ENCODE peak calls at places on chromosomes 5 and 9, in seven cellular contexts. T is A549, V is HepG2, C is K562, S is H1, L is SK-N-SH, M is endothelial cell of umbilical vein. D is an unnamed sample.

GRCh38 chr5:81749186-81749561 is 1.7 kb downstream of the SSBP2 start:
- DNase-seq in T (no peak), V (no peak), C (no peak), S (no peak), L (no peak), M (no peak), D (no peak)

GRCh38 chr5:140113180-140113698 is 670 bp upstream of the PURA start:
- DNase-seq in T (no peak), V (no peak), C (peak), S (no peak), L (peak), M (peak), D (no peak)

GRCh38 chr5:134226441-134227192 is 744 bp upstream of the PPP2CA start:
- DNase-seq in T (peak), V (peak), C (no peak), S (no peak), L (no peak), M (peak), D (no peak)

GRCh38 chr9:19769213-19769612 is 19.6 kb downstream of the SLC24A2 start:
- DNase-seq in T (no peak), V (no peak), C (no peak), S (no peak), L (no peak), M (no peak), D (no peak)

GRCh38 chr5:55236800-55237199 is 3.4 kb upstream of the CCNO start:
- DNase-seq in T (no peak), V (no peak), C (no peak), S (no peak), L (no peak), M (no peak), D (no peak)

GRCh38 chr9:95649801-95650213 is 133.0 kb upstream of the PTCH1 start:
- DNase-seq in T (no peak), V (no peak), C (no peak), S (no peak), L (no peak), M (no peak), D (no peak)

GRCh38 chr9:35562895-35563746 is 41.9 kb upstream of the TESK1 start:
- DNase-seq in T (no peak), V (no peak), C (no peak), S (no peak), L (no peak), M (no peak), D (no peak)

GRCh38 chr5:158406884-158407790 is 548.2 kb upstream of the CLINT1 start:
- DNase-seq in T (no peak), V (no peak), C (no peak), S (no peak), L (no peak), M (peak), D (no peak)

GRCh38 chr5:86679529-86679928 is 61.8 kb downstream of the COX7C start:
- DNase-seq in T (peak), V (peak), C (peak), S (no peak), L (peak), M (peak), D (peak)

GRCh38 chr5:10354048-10354872 is 765 bp downstream of the MARCHF6 start:
- DNase-seq in T (peak), V (peak), C (peak), S (no peak), L (no peak), M (peak), D (no peak)

GRCh38 chr9:4287386-4287785 is 12.5 kb downstream of the GLIS3 start:
- DNase-seq in T (no peak), V (no peak), C (no peak), S (no peak), L (no peak), M (no peak), D (no peak)

GRCh38 chr9:76996700-76997099 is 22.8 kb upstream of the FOXB2 start:
- DNase-seq in T (peak), V (peak), C (peak), S (no peak), L (peak), M (no peak), D (no peak)

GRCh38 chr5:68407312-68408239 is 192.0 kb downstream of the PIK3R1 start:
- DNase-seq in T (no peak), V (no peak), C (no peak), S (no peak), L (no peak), M (no peak), D (no peak)

GRCh38 chr5:54717870-54718269 is 200.3 kb downstream of the SNX18 start:
- DNase-seq in T (no peak), V (no peak), C (no peak), S (no peak), L (no peak), M (no peak), D (no peak)

GRCh38 chr5:1251678-1252580 is 26.7 kb downstream of the SLC6A18 start:
- DNase-seq in T (no peak), V (no peak), C (no peak), S (no peak), L (no peak), M (no peak), D (no peak)

GRCh38 chr9:38396371-38396671 is 3.8 kb downstream of the ALDH1B1 start:
- DNase-seq in T (no peak), V (no peak), C (no peak), S (no peak), L (no peak), M (no peak), D (no peak)

GRCh38 chr9:38406476-38407186 is 14.1 kb downstream of the ALDH1B1 start:
- DNase-seq in T (no peak), V (no peak), C (no peak), S (no peak), L (no peak), M (no peak), D (no peak)

GRCh38 chr9:38404314-38404713 is 11.8 kb downstream of the ALDH1B1 start:
- DNase-seq in T (no peak), V (no peak), C (no peak), S (no peak), L (no peak), M (no peak), D (no peak)

GRCh38 chr9:38405841-38406240 is 13.3 kb downstream of the ALDH1B1 start:
- DNase-seq in T (no peak), V (no peak), C (no peak), S (no peak), L (no peak), M (no peak), D (no peak)

DNA sequence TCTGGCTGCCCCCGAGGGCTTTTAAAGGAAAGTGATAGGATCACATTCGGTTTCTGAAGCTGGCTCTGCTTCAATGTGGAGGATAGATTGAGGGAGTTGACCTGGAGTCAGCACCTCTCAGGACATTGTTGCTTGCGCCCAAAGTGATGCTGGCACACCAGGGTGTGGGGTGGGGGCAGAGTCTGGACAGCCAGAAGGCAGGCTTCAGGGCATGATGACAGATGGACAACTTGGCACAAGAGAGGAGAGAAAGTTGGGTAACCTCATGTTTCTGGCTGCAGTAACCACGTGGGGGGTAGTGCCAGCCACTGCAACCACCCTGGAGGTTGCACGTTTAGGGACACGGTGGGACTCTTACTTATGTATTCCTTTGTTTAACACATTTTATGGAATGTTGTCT is 9.5 kb downstream of the ALDH1B1 start:
- DNase-seq in T (no peak), V (no peak), C (no peak), S (no peak), L (no peak), M (no peak), D (no peak)
- H3K4me2 ChIP-seq in T (no peak), V (no peak), C (no peak), S (no peak), L (no peak), M (no peak), D (no peak)

GRCh38 chr5:96431376-96432244 is 1.4 kb downstream of the PCSK1 start:
- DNase-seq in T (no peak), V (no peak), C (peak), S (no peak), L (no peak), M (no peak), D (no peak)
- TF ChIP-seq MAX in T (no peak), V (no peak), C (no peak), S (peak), L (no peak), M (no peak), D (no peak)

GRCh38 chr9:130028493-130029222 is 14.3 kb downstream of the FNBP1 start:
- DNase-seq in T (no peak), V (peak), C (no peak), S (no peak), L (no peak), M (peak), D (no peak)
- H3K27ac ChIP-seq in T (no peak), V (peak), C (no peak), S (no peak), L (no peak), M (no peak), D (no peak)

DNA sequence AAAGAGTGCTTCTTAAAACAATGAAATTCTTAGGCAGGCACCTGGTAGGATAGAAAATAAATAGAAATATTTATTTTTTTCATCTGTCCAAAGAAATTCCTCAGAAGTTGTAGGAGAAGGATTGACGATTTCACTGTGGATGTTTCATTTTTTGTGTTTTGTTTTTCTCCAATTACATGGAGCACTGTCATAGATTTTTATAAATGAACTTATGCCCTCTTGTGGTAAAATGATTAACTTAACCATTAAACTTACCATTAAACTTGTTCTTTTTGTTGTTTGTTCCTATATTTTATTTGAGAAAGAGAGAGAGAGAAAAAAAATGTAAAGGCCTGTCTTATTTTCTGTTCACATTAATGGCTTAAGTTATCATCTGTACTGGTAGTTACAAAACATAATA is 339.2 kb downstream of the PRR16 start:
- DNase-seq in T (no peak), V (no peak), C (no peak), S (no peak), L (peak), M (peak), D (peak)
- H3K4me2 ChIP-seq in T (no peak), V (no peak), C (no peak), S (no peak), L (peak), M (peak), D (no peak)

DNA sequence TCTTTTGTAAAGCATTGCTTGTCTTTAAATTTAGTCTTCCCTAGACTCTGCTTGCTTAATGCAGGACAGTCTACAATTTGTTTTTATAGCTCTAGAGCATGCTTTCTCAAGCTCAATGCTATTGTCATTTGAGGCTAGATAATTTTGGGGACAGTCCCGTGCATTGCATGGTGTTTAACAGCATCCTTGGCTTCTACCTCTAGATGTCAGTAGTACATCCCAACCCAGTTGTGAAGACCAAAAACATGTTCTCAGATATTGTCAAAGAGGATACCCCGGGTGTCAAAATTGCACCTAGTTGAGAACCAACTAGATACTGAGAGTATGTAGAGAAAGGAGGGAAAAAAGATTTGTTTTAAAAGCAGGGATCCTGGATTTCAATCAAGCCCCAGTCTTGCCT is 277.5 kb downstream of the CEMIP2 start:
- DNase-seq in T (peak), V (peak), C (peak), S (no peak), L (no peak), M (no peak), D (no peak)
- TF ChIP-seq MAX in T (no peak), V (no peak), C (no peak), S (no peak), L (no peak), M (no peak), D (no peak)

GRCh38 chr5:166551384-166551783 is 1740.1 kb upstream of the WWC1 start:
- DNase-seq in T (no peak), V (no peak), C (no peak), S (no peak), L (no peak), M (no peak), D (no peak)
- H3K27ac ChIP-seq in T (no peak), V (no peak), C (no peak), S (no peak), L (no peak), M (no peak), D (no peak)

GRCh38 chr9:3282365-3282764 is 243.4 kb downstream of the RFX3 start:
- DNase-seq in T (no peak), V (no peak), C (no peak), S (no peak), L (no peak), M (no peak), D (no peak)

GRCh38 chr9:3281399-3281798 is 244.4 kb downstream of the RFX3 start:
- DNase-seq in T (no peak), V (no peak), C (no peak), S (no peak), L (no peak), M (no peak), D (no peak)

GRCh38 chr9:3271581-3271980 is 254.2 kb downstream of the RFX3 start:
- DNase-seq in T (no peak), V (no peak), C (no peak), S (no peak), L (no peak), M (no peak), D (no peak)

GRCh38 chr9:3277200-3277599 is 248.6 kb downstream of the RFX3 start:
- DNase-seq in T (no peak), V (no peak), C (no peak), S (no peak), L (no peak), M (no peak), D (no peak)
- H3K4me2 ChIP-seq in T (no peak), V (no peak), C (no peak), S (no peak), L (no peak), M (no peak), D (no peak)

DNA sequence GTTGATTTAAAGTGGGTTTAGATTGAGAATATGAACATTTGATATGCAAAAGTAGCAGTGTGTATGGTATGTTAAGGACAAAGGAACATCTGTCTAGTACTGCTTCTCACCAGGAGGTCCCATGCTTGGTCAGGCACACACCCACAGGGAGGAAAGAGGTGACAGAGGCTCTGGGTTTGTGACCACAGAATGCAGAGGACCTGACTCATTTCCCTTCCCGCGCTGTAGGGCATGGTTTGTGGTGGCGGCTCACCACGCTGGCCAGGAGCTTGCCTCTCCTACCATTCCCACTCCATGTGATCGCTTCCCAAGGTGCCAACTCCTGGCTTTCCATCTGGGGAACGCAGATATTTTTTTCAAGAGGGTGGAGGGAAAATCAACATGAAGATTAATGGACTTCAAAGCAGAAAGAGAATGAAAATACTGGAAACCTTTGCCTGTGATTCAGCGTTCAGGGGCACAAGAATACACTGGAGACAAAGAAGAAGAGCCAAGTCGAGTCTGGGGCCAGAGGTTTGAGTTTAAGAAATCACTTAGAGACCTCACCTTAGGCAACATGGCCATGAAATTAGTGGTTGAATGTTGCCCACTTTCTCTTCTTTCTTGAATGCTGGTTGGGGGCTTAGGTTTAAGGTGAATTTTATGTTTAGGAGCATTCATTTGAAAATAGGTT is 477.8 kb downstream of the CCDC171 start:
- DNase-seq in T (peak), V (no peak), C (no peak), S (no peak), L (no peak), M (peak), D (peak)
- TF ChIP-seq MAX in T (peak), V (no peak), C (no peak), S (no peak), L (peak), M (no peak), D (peak)

DNA sequence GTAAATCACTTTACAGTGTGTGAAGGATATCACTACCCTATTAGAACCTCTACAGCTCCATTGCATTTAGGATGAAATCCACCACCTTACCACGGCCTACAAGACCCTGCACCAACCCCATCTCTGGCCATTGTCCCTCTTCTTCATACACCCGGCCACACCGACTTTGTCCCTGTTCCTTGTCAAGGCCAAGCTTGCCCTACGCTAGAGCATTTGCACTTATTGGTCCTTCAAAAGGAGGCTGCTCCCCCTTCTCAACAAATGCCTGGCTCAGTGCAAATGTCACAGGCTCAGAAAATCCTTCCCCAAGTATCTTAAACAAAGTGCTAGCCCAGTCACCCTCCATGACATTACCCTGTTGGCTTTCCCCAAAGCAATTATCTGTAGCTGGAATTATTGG is 4.1 kb upstream of the HRH2 start:
- DNase-seq in T (no peak), V (no peak), C (no peak), S (no peak), L (no peak), M (no peak), D (no peak)
- H3K27ac ChIP-seq in T (no peak), V (no peak), C (no peak), S (no peak), L (no peak), M (no peak), D (no peak)

GRCh38 chr9:120348951-120349429 is 231.0 kb downstream of the CDK5RAP2 start:
- DNase-seq in T (peak), V (peak), C (peak), S (peak), L (peak), M (peak), D (peak)
- H3K4me2 ChIP-seq in T (peak), V (peak), C (no peak), S (peak), L (no peak), M (no peak), D (no peak)

D was measured in HCT116.